ENCODE peak calls at places on chromosome 19, in nine cellular contexts. G is activated T-cell treated with anti-CD3 and anti-CD28 coated beads for 1 hour; C is ACHN; S is putamen; W is NCI-H1417; Z is astrocyte of the spinal cord; T is progenitor cell of endocrine pancreas; U is activated CD8-positive, alpha-beta memory T cell treated with anti-CD3 and anti-CD28 coated beads for 1 hour; A is GM23248. D is an unnamed sample.

GRCh38 chr19:1133471-1133929 is 29.7 kb downstream of the GPX4 start:
- DNase-seq in G (peak; percentile 44), C (peak; percentile 27), S (no peak), W (no peak), Z (no peak), T (no peak), U (peak; percentile 47), A (no peak), D (no peak)

GRCh38 chr19:8395621-8396082 is 5.5 kb downstream of the RAB11B start:
- DNase-seq in G (no peak), C (no peak), S (no peak), W (no peak), Z (no peak), T (no peak), U (no peak), A (no peak), D (no peak)

GRCh38 chr19:44602071-44602470 is 11.3 kb upstream of the IGSF23 start:
- DNase-seq in G (no peak), C (no peak), S (no peak), W (peak; percentile 62), Z (no peak), T (no peak), U (no peak), A (no peak), D (no peak)

GRCh38 chr19:49832556-49832955 is 14.5 kb downstream of the MED25 start:
- DNase-seq in G (no peak), C (no peak), S (no peak), W (no peak), Z (no peak), T (no peak), U (no peak), A (no peak), D (no peak)

GRCh38 chr19:38830039-38830733 is 1.4 kb downstream of the ECH1 start:
- DNase-seq in G (no peak), C (no peak), S (no peak), W (no peak), Z (peak; percentile 23), T (no peak), U (no peak), A (peak; percentile 79), D (no peak)

GRCh38 chr19:8684001-8684902 is 14.3 kb downstream of the ACTL9 start:
- DNase-seq in G (no peak), C (no peak), S (no peak), W (no peak), Z (no peak), T (no peak), U (no peak), A (no peak), D (no peak)

GRCh38 chr19:49443366-49444099 is 2.2 kb upstream of the SLC17A7 start:
- DNase-seq in G (peak; percentile 91), C (peak; percentile 91), S (peak; percentile 93), W (peak; percentile 96), Z (peak; percentile 96), T (peak; percentile 93), U (peak; percentile 86), A (peak; percentile 98), D (peak; percentile 96)

GRCh38 chr19:35017507-35017906 is 12.8 kb upstream of the SCN1B start:
- DNase-seq in G (no peak), C (no peak), S (peak; percentile 45), W (no peak), Z (no peak), T (no peak), U (no peak), A (no peak), D (no peak)

GRCh38 chr19:19537321-19538048 is 580 bp upstream of the CILP2 start:
- DNase-seq in G (no peak), C (no peak), S (no peak), W (no peak), Z (no peak), T (no peak), U (no peak), A (peak; percentile 62), D (peak; percentile 16)

GRCh38 chr19:42071247-42071646 is 1.2 kb upstream of the GRIK5 start:
- DNase-seq in G (no peak), C (no peak), S (no peak), W (no peak), Z (no peak), T (no peak), U (no peak), A (no peak), D (no peak)

GRCh38 chr19:18349524-18350128 is 9.2 kb downstream of the PGPEP1 start:
- DNase-seq in G (no peak), C (peak; percentile 59), S (no peak), W (peak; percentile 65), Z (peak; percentile 53), T (no peak), U (no peak), A (peak; percentile 82), D (peak; percentile 17)

GRCh38 chr19:8212212-8212611 is 3.0 kb downstream of the CERS4 start:
- DNase-seq in G (no peak), C (no peak), S (peak; percentile 65), W (no peak), Z (no peak), T (no peak), U (no peak), A (no peak), D (no peak)

GRCh38 chr19:49514151-49514550 is 1.7 kb downstream of the FCGRT start:
- DNase-seq in G (no peak), C (no peak), S (no peak), W (peak; percentile 54), Z (no peak), T (no peak), U (no peak), A (no peak), D (peak; percentile 24)

GRCh38 chr19:39858541-39858940 is 12.4 kb upstream of the FBL start:
- DNase-seq in G (no peak), C (peak; percentile 6), S (no peak), W (no peak), Z (no peak), T (no peak), U (no peak), A (no peak), D (no peak)

GRCh38 chr19:12994701-12995595 is at the start of gene NFIX:
- DNase-seq in G (peak; percentile 46), C (peak; percentile 60), S (no peak), W (peak; percentile 48), Z (peak; percentile 64), T (peak; percentile 43), U (peak; percentile 38), A (peak; percentile 86), D (peak; percentile 33)

GRCh38 chr19:35040826-35041547 is 534 bp upstream of the HPN start:
- DNase-seq in G (peak; percentile 33), C (no peak), S (peak; percentile 70), W (no peak), Z (no peak), T (peak; percentile 48), U (no peak), A (no peak), D (no peak)

GRCh38 chr19:54164369-54165068 is 5.0 kb upstream of the LENG1 start:
- DNase-seq in G (peak; percentile 42), C (no peak), S (no peak), W (no peak), Z (no peak), T (peak; percentile 49), U (peak; percentile 31), A (peak; percentile 50), D (no peak)

GRCh38 chr19:50147462-50148423 is 15.3 kb downstream of the IZUMO2 start:
- DNase-seq in G (peak; percentile 52), C (peak; percentile 72), S (peak; percentile 93), W (peak; percentile 65), Z (peak; percentile 93), T (peak; percentile 63), U (peak; percentile 25), A (peak; percentile 89), D (peak; percentile 82)

GRCh38 chr19:53877361-53877766 is 4.6 kb upstream of the PRKCG start:
- DNase-seq in G (no peak), C (no peak), S (no peak), W (no peak), Z (no peak), T (no peak), U (no peak), A (peak; percentile 36), D (no peak)

GRCh38 chr19:50178320-50178719 is 15.2 kb upstream of the IZUMO2 start:
- DNase-seq in G (no peak), C (no peak), S (no peak), W (no peak), Z (no peak), T (no peak), U (no peak), A (no peak), D (no peak)

GRCh38 chr19:38699027-38699346 is 45.3 kb downstream of the CAPN12 start:
- DNase-seq in G (no peak), C (no peak), S (no peak), W (no peak), Z (no peak), T (no peak), U (no peak), A (no peak), D (no peak)

GRCh38 chr19:1058112-1058511 is 8.9 kb upstream of the ARHGAP45 start:
- DNase-seq in G (no peak), C (no peak), S (no peak), W (no peak), Z (no peak), T (no peak), U (no peak), A (no peak), D (no peak)

GRCh38 chr19:55451163-55451521 is 8.0 kb upstream of the SHISA7 start:
- DNase-seq in G (no peak), C (no peak), S (no peak), W (no peak), Z (no peak), T (no peak), U (no peak), A (no peak), D (no peak)

GRCh38 chr19:51421229-51422052 is 4.0 kb upstream of the SIGLEC10 start:
- DNase-seq in G (no peak), C (no peak), S (no peak), W (no peak), Z (no peak), T (no peak), U (no peak), A (no peak), D (no peak)

GRCh38 chr19:54364775-54365257 is at the start of gene LAIR1:
- DNase-seq in G (peak; percentile 52), C (no peak), S (no peak), W (no peak), Z (no peak), T (no peak), U (peak; percentile 22), A (no peak), D (no peak)

GRCh38 chr19:18328340-18329034 is 5.6 kb upstream of the LSM4 start:
- DNase-seq in G (peak; percentile 71), C (peak; percentile 97), S (peak; percentile 97), W (peak; percentile 98), Z (peak; percentile 98), T (peak; percentile 69), U (peak; percentile 63), A (peak; percentile 98), D (peak; percentile 96)

GRCh38 chr19:50432658-50433057 is at the start of gene MYBPC2:
- DNase-seq in G (no peak), C (no peak), S (no peak), W (peak; percentile 62), Z (no peak), T (no peak), U (no peak), A (no peak), D (peak; percentile 15)

GRCh38 chr19:38920529-38921419 is 8.8 kb upstream of the CCER2 start:
- DNase-seq in G (no peak), C (no peak), S (no peak), W (no peak), Z (no peak), T (no peak), U (no peak), A (no peak), D (no peak)

GRCh38 chr19:17244618-17245534 is 843 bp downstream of the NR2F6 start:
- DNase-seq in G (no peak), C (no peak), S (no peak), W (peak; percentile 27), Z (no peak), T (no peak), U (no peak), A (peak; percentile 49), D (no peak)

GRCh38 chr19:42246143-42246868 is 3.9 kb upstream of the GSK3A start:
- DNase-seq in G (no peak), C (peak; percentile 64), S (peak; percentile 89), W (peak; percentile 28), Z (peak; percentile 83), T (no peak), U (no peak), A (peak; percentile 93), D (no peak)

GRCh38 chr19:38721977-38722773 is 22.1 kb downstream of the CAPN12 start:
- DNase-seq in G (no peak), C (no peak), S (peak; percentile 96), W (no peak), Z (no peak), T (peak; percentile 55), U (no peak), A (no peak), D (no peak)

D was measured in DMS79 treated with DMSO at 0.1 percent for 48 hours.